ENCODE peak calls at places on chromosomes 12 and 14, in four cellular contexts. N is stomach, A is cardiac muscle cell, R is SW 1271. I is an unnamed sample.

GRCh38 chr14:77613207-77613606 is 3.2 kb downstream of the SPTLC2 start:
- DNase-seq in N (no peak), A (no peak), R (no peak), I (no peak)

GRCh38 chr12:91140660-91141045 is 29.4 kb upstream of the LUM start:
- DNase-seq in A (no peak), N (no peak), R (no peak), I (no peak)

GRCh38 chr14:71961972-71962371 is 29.7 kb downstream of the RGS6 start:
- DNase-seq in N (no peak), R (no peak), A (no peak), I (no peak)

GRCh38 chr14:54698501-54698900 is 131.6 kb downstream of the SAMD4A start:
- DNase-seq in R (no peak), N (no peak), A (peak), I (no peak)

GRCh38 chr12:43038991-43039390 is 449.4 kb upstream of the PRICKLE1 start:
- DNase-seq in R (no peak), A (no peak), N (no peak), I (no peak)

GRCh38 chr14:63605041-63605532 is 36.6 kb downstream of the WDR89 start:
- DNase-seq in A (no peak), R (no peak), N (no peak), I (no peak)

GRCh38 chr12:83143937-83144336 is 457.2 kb downstream of the TMTC2 start:
- DNase-seq in R (no peak), A (no peak), N (no peak), I (no peak)

GRCh38 chr12:92424338-92424737 is 278.5 kb upstream of the PLEKHG7 start:
- DNase-seq in N (no peak), A (no peak), R (no peak), I (peak)

GRCh38 chr12:25839470-25839869 is 119.0 kb upstream of the RASSF8 start:
- DNase-seq in A (no peak), N (no peak), R (no peak), I (no peak)

GRCh38 chr14:73785336-73785833 is 66.2 kb upstream of the PTGR2 start:
- DNase-seq in A (no peak), R (no peak), N (no peak), I (no peak)

I was measured in NT2/D1.